ENCODE peak calls at places on chromosome 14, in five cellular contexts. X is BE2C, K is heart right ventricle, M is HCT116, F is keratinocyte. I is an unnamed sample. For H3K36me3, the result is how much of the 10 kb centered on the place peaks cover.

GRCh38 chr14:99523661-99524050 is 42.4 kb downstream of the CCNK start:
- DNase-seq in X (no peak), K (no peak), M (no peak), F (no peak), I (no peak)

GRCh38 chr14:102967506-102967795 is 45.0 kb downstream of the AMN start:
- DNase-seq in X (no peak), K (no peak), M (no peak), F (no peak), I (no peak)

GRCh38 chr14:69483765-69484443 is 624 bp upstream of the PLEKHD1 start:
- DNase-seq in X (no peak), K (no peak), M (no peak), F (no peak), I (no peak)

GRCh38 chr14:87443039-87443438 is 549.9 kb downstream of the GALC start:
- DNase-seq in X (no peak), K (no peak), M (no peak), F (no peak), I (no peak)

GRCh38 chr14:86892167-86892956 is 1100.6 kb downstream of the GALC start:
- DNase-seq in X (no peak), K (no peak), M (no peak), F (no peak), I (no peak)

GRCh38 chr14:98548071-98548686 is 723.8 kb downstream of the BCL11B start:
- DNase-seq in X (no peak), K (no peak), M (no peak), F (no peak), I (no peak)

GRCh38 chr14:93085916-93086315 is 29.8 kb downstream of the ITPK1 start:
- DNase-seq in X (no peak), K (no peak), M (no peak), F (peak), I (no peak)

GRCh38 chr14:77303417-77304156 is 17.1 kb downstream of the POMT2 start:
- DNase-seq in X (no peak), K (no peak), M (peak), F (peak), I (peak)

GRCh38 chr14:85688024-85688423 is 158.1 kb downstream of the FLRT2 start:
- DNase-seq in X (no peak), K (no peak), M (no peak), F (no peak), I (no peak)

GRCh38 chr14:54796961-54797360 is 105.7 kb downstream of the GCH1 start:
- DNase-seq in X (no peak), K (no peak), M (no peak), F (peak), I (no peak)

GRCh38 chr14:64714432-64715025 is 10.3 kb downstream of the PLEKHG3 start:
- DNase-seq in X (no peak), K (no peak), M (no peak), F (no peak), I (no peak)

GRCh38 chr14:91395998-91396660 is 21.5 kb downstream of the CCDC88C start:
- DNase-seq in X (no peak), K (no peak), M (no peak), F (no peak), I (no peak)

GRCh38 chr14:58238252-58239247 is 6.1 kb upstream of the PSMA3 start:
- DNase-seq in X (peak), K (peak), M (no peak), F (no peak), I (no peak)

GRCh38 chr14:30559638-30560071 is 697 bp downstream of the G2E3 start:
- DNase-seq in X (no peak), K (no peak), M (no peak), F (no peak), I (no peak)

GRCh38 chr14:61675291-61675690 is 20.0 kb upstream of the HIF1A start:
- DNase-seq in X (no peak), K (no peak), M (no peak), F (no peak), I (no peak)

GRCh38 chr14:101132051-101132541 is 228.6 kb upstream of the RTL1 start:
- DNase-seq in X (no peak), K (no peak), M (no peak), F (no peak), I (no peak)

GRCh38 chr14:68703093-68703492 is 89.8 kb downstream of the ZFP36L1 start:
- DNase-seq in X (no peak), K (no peak), M (no peak), F (peak), I (no peak)

GRCh38 chr14:102776761-102777710 is at the start of gene TRAF3:
- DNase-seq in X (peak), K (peak), M (no peak), F (no peak), I (no peak)

GRCh38 chr14:79354336-79354735 is 857.0 kb downstream of the DIO2 start:
- DNase-seq in X (no peak), K (no peak), M (no peak), F (no peak), I (no peak)

GRCh38 chr14:95025941-95026340 is 131.4 kb downstream of the DICER1 start:
- DNase-seq in X (no peak), K (no peak), M (no peak), F (no peak), I (no peak)

GRCh38 chr14:37142835-37143499 is 29.4 kb downstream of the SLC25A21 start:
- DNase-seq in X (no peak), K (no peak), M (no peak), F (no peak), I (no peak)

GRCh38 chr14:90140956-90141316 is 79.1 kb downstream of the KCNK13 start:
- DNase-seq in X (no peak), K (no peak), M (no peak), F (no peak), I (no peak)

GRCh38 chr14:77369280-77369679 is 7.6 kb downstream of the TMED8 start:
- DNase-seq in X (no peak), K (no peak), M (no peak), F (no peak), I (no peak)

GRCh38 chr14:75363570-75364227 is 64.1 kb upstream of the JDP2 start:
- DNase-seq in X (no peak), K (no peak), M (no peak), F (no peak), I (no peak)

GRCh38 chr14:104547998-104548700 is 31.4 kb upstream of the C14orf180 start:
- DNase-seq in X (no peak), K (no peak), M (no peak), F (no peak), I (no peak)

GRCh38 chr14:61419201-61419600 is 97.8 kb downstream of the PRKCH start:
- DNase-seq in X (no peak), K (no peak), M (no peak), F (no peak), I (no peak)

GRCh38 chr14:104766863-104767633 is 14.1 kb downstream of the SIVA1 start:
- DNase-seq in X (no peak), K (no peak), M (no peak), F (no peak), I (no peak)

GRCh38 chr14:100673085-100673806 is 53.4 kb upstream of the DLK1 start:
- DNase-seq in X (peak), K (no peak), M (no peak), F (no peak), I (no peak)

GRCh38 chr14:56474419-56475022 is 105.1 kb upstream of the TMEM260 start:
- DNase-seq in X (no peak), K (no peak), M (peak), F (no peak), I (no peak)

GRCh38 chr14:101442451-101442850 is 118.8 kb upstream of the DIO3 start:
- DNase-seq in X (no peak), K (no peak), M (no peak), F (no peak), I (no peak)

GRCh38 chr14:53168786-53169185 is 15.7 kb upstream of the DDHD1 start:
- DNase-seq in X (no peak), K (no peak), M (no peak), F (no peak), I (no peak)

GRCh38 chr14:74647061-74647833 is 35.2 kb upstream of the LTBP2 start:
- DNase-seq in X (no peak), K (no peak), M (no peak), F (no peak), I (peak)

GRCh38 chr14:105075364-105076295 is 10.4 kb upstream of the GPR132 start:
- DNase-seq in X (peak), K (peak), M (no peak), F (no peak), I (no peak)

GRCh38 chr14:75340921-75341320 is 62.3 kb downstream of the FOS start:
- DNase-seq in X (peak), K (peak), M (no peak), F (no peak), I (no peak)

GRCh38 chr14:98791661-98792060 is 480.3 kb downstream of the BCL11B start:
- DNase-seq in X (no peak), K (no peak), M (no peak), F (no peak), I (no peak)

GRCh38 chr14:59939828-59940227 is 19.9 kb downstream of the LRRC9 start:
- DNase-seq in X (no peak), K (no peak), M (no peak), F (no peak), I (no peak)

DNA sequence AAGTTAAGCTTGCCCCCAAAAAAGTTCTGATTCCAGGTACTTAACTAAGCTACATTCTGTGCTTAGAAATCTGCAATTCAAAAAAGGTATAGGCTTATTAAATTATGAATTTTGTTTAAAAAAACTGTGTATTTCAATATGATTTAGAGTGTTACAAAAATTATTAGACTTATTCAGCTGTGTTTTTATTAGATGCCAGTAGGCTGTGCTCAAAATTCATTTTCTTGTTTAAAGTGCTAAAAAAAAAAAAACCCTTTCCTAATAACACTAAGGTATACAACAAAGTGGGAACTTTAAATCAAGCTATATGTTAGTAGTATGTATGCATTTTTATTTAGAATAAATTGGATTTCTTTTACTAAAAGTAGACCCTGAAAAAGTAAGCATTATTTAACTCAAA is 25.0 kb downstream of the LRRC9 start:
- DNase-seq in X (no peak), K (no peak), M (no peak), F (no peak), I (no peak)
- H3K4me3 ChIP-seq in X (no peak), K (no peak), M (no peak), F (no peak), I (no peak)

DNA sequence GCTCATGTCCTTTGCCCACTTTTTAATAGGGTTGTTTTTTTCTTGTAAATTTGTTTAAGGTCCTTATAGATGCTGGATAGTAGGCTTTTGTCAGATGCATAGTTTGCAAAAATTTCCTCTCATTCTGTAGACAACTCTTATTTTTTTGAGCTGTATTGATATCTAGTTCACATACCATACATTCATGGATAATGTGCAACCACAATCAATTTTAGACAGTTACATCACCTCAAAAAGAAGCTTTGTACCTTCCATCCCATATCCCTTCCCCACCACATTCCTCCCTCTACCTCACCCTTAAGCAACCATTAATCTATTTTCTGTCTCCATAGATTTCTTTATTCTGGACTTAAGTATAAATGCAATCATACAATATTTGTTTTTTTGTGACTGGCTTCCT is 98.4 kb downstream of the PTCSC3 start:
- DNase-seq in X (no peak), K (no peak), M (no peak), F (no peak), I (no peak)
- H3K36me3 ChIP-seq in X (under half), K (under half), M (under half), F (under half), I (under half)

GRCh38 chr14:32379447-32379846 is 50.3 kb downstream of the AKAP6 start:
- DNase-seq in X (no peak), K (no peak), M (no peak), F (no peak), I (no peak)

GRCh38 chr14:32383337-32384009 is 54.4 kb downstream of the AKAP6 start:
- DNase-seq in X (no peak), K (no peak), M (no peak), F (no peak), I (no peak)

GRCh38 chr14:32381869-32382268 is 52.8 kb downstream of the AKAP6 start:
- DNase-seq in X (no peak), K (no peak), M (no peak), F (no peak), I (no peak)

GRCh38 chr14:32384464-32384863 is 55.4 kb downstream of the AKAP6 start:
- DNase-seq in X (no peak), K (no peak), M (no peak), F (no peak), I (no peak)

DNA sequence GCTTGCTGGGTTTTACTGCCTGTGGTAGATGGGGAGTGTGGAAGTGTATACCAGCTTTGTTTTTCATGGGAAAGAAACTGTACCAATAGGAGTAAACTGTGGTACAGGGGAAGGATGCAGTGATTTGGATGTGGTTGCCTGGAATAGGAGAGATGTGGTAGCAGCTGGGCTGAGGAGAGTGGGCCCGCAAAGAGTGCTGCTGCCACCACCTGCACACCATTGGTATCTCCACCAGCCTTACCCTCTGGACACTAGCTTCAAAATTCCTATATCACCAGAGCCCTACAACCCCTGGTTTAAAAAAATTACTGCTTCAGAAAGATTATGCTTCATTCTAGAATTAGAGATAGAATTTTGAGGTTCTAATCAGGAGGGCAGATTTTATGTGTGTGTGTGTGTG is 53.6 kb downstream of the AKAP6 start:
- DNase-seq in X (peak), K (no peak), M (no peak), F (no peak), I (no peak)
- TF ChIP-seq CTCF in X (peak), K (peak), M (peak), F (peak), I (peak)

GRCh38 chr14:72558721-72559120 is 335.2 kb downstream of the DPF3 start:
- DNase-seq in X (no peak), K (no peak), M (no peak), F (peak), I (peak)
- H3K4me3 ChIP-seq in X (no peak), K (no peak), M (no peak), F (peak), I (no peak)

GRCh38 chr14:60323199-60323891 is 74.3 kb downstream of the PPM1A start:
- DNase-seq in X (no peak), K (no peak), M (no peak), F (no peak), I (no peak)
- H3K36me3 ChIP-seq in X (under half), K (under half), M (under half), F (under half), I (under half)

GRCh38 chr14:51805541-51805940 is 54.9 kb upstream of the GNG2 start:
- DNase-seq in X (peak), K (no peak), M (no peak), F (no peak), I (no peak)
- TF ChIP-seq CTCF in X (peak), K (no peak), M (peak), F (peak), I (peak)

DNA sequence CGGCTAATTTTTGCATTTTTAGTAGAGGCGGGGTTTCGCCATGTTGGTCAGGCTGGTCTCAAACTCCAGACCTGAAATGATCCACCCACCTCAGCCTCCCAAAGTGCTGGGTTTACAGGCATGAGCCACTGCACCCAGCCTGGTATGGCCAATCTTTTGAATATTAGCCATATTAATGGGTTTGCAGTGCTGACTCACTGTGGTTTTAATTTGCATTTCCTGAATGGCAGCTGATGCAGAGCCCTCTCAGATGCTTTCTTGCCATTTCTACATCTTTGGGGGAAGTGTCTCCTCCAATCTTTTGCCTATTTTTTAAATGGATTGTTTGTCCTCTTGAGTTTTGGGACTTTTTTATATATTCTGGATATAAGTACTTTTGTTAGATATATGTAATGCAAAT is 55.5 kb upstream of the NPAS3 start:
- DNase-seq in X (no peak), K (no peak), M (no peak), F (no peak), I (no peak)
- H3K4me3 ChIP-seq in X (no peak), K (no peak), M (no peak), F (no peak), I (no peak)

I was measured in BJ.